ENCODE peak calls at places on chromosomes 5 and 9, in four cellular contexts. K, P, F and L are unnamed samples.

GRCh38 chr5:140828402-140828737 is 610 bp downstream of the PCDHA6 start:
- DNase-seq in P (no peak), F (no peak), K (no peak), L (no peak)

GRCh38 chr5:131209506-131210191 is 38.9 kb downstream of the LYRM7 start:
- DNase-seq in K (no peak), F (peak), P (no peak), L (no peak)

GRCh38 chr5:10768304-10768899 is 7.4 kb upstream of the DAP start:
- DNase-seq in K (no peak), P (no peak), F (no peak), L (no peak)

GRCh38 chr5:121378559-121379359 is 472.9 kb upstream of the FTMT start:
- DNase-seq in F (no peak), P (no peak), K (peak), L (no peak)

GRCh38 chr9:88179080-88179521 is 40.8 kb upstream of the SPATA31C2 start:
- DNase-seq in F (no peak), K (no peak), P (no peak), L (no peak)

GRCh38 chr5:54234304-54234938 is 76.0 kb downstream of the ARL15 start:
- DNase-seq in P (peak), F (peak), K (peak), L (peak)

GRCh38 chr5:39555788-39556187 is 131.0 kb upstream of the DAB2 start:
- DNase-seq in K (no peak), P (no peak), F (no peak), L (no peak)

GRCh38 chr9:121916008-121916407 is 177.1 kb downstream of the TTLL11 start:
- DNase-seq in K (no peak), F (no peak), P (no peak), L (no peak)

GRCh38 chr5:55860709-55861108 is 9.6 kb downstream of the IL31RA start:
- DNase-seq in K (no peak), F (no peak), P (no peak), L (no peak)

GRCh38 chr5:109740329-109740728 is 50.6 kb downstream of the MAN2A1 start:
- DNase-seq in P (peak), F (no peak), K (no peak), L (peak)

GRCh38 chr5:39928709-39929108 is 503.9 kb upstream of the DAB2 start:
- DNase-seq in P (no peak), K (no peak), F (no peak), L (no peak)

GRCh38 chr5:133527311-133527710 is 85.0 kb downstream of the FSTL4 start:
- DNase-seq in K (no peak), P (no peak), F (no peak), L (no peak)

GRCh38 chr9:35923927-35924763 is 14.9 kb downstream of the SPAAR start:
- DNase-seq in F (no peak), P (peak), K (peak), L (peak)

GRCh38 chr9:137685035-137685885 is 66.5 kb downstream of the EHMT1 start:
- DNase-seq in P (peak), K (no peak), F (no peak), L (no peak)

GRCh38 chr9:2657427-2657826 is 35.8 kb downstream of the VLDLR start:
- DNase-seq in K (no peak), P (no peak), F (no peak), L (no peak)

GRCh38 chr5:28548856-28549255 is 1510.5 kb upstream of the CDH9 start:
- DNase-seq in P (peak), F (no peak), K (no peak), L (peak)

GRCh38 chr5:170633235-170634041 is 129.6 kb downstream of the KCNIP1 start:
- DNase-seq in P (peak), K (peak), F (peak), L (peak)

GRCh38 chr5:180742727-180743126 is 2.9 kb upstream of the OR2Y1 start:
- DNase-seq in K (no peak), F (no peak), P (no peak), L (no peak)

GRCh38 chr5:167937628-167938000 is 353.8 kb upstream of the WWC1 start:
- DNase-seq in K (no peak), P (no peak), F (no peak), L (no peak)

GRCh38 chr5:108858959-108859358 is 111.3 kb downstream of the FER start:
- DNase-seq in K (no peak), F (no peak), P (peak), L (peak)

GRCh38 chr9:35237303-35237702 is 75.5 kb downstream of the UNC13B start:
- DNase-seq in K (no peak), F (no peak), P (no peak), L (no peak)

GRCh38 chr5:132204330-132204729 is 23.3 kb downstream of the P4HA2 start:
- DNase-seq in F (peak), P (no peak), K (no peak), L (no peak)

GRCh38 chr9:79489241-79490000 is 82.3 kb upstream of the TLE4 start:
- DNase-seq in F (no peak), K (peak), P (peak), L (peak)

GRCh38 chr9:123742009-123742767 is 187.7 kb downstream of the DENND1A start:
- DNase-seq in F (no peak), P (peak), K (peak), L (peak)

GRCh38 chr9:100498592-100498991 is 25.6 kb downstream of the TMEFF1 start:
- DNase-seq in P (peak), K (no peak), F (no peak), L (peak)

GRCh38 chr5:163373401-163374066 is 63.9 kb upstream of the CCNG1 start:
- DNase-seq in F (no peak), K (no peak), P (no peak), L (peak)

GRCh38 chr5:73796164-73797141 is 170.5 kb downstream of the ARHGEF28 start:
- DNase-seq in K (peak), P (peak), F (no peak), L (peak)

GRCh38 chr5:113099822-113100221 is 123.2 kb downstream of the DCP2 start:
- DNase-seq in P (no peak), K (no peak), F (no peak), L (no peak)

GRCh38 chr5:33319841-33320240 is 120.9 kb upstream of the TARS1 start:
- DNase-seq in P (peak), F (no peak), K (no peak), L (no peak)

GRCh38 chr5:378301-378891 is 56.9 kb downstream of the AHRR start:
- DNase-seq in K (no peak), F (no peak), P (peak), L (peak)

GRCh38 chr9:99327667-99328066 is 105.6 kb downstream of the SEC61B start:
- DNase-seq in P (no peak), F (no peak), K (no peak), L (no peak)

GRCh38 chr5:55868846-55869245 is 17.7 kb downstream of the IL31RA start:
- DNase-seq in K (no peak), P (peak), F (no peak), L (peak)

GRCh38 chr5:154002093-154002492 is 36.6 kb downstream of the FAM114A2 start:
- DNase-seq in K (no peak), P (peak), F (no peak), L (no peak)

GRCh38 chr5:98201006-98201620 is 572.4 kb upstream of the RGMB start:
- DNase-seq in F (no peak), K (no peak), P (no peak), L (no peak)

GRCh38 chr5:55344392-55344992 is 36.7 kb downstream of the MTREX start:
- DNase-seq in K (peak), F (no peak), P (peak), L (peak)

GRCh38 chr5:115961413-115962238 is 649 bp upstream of the LVRN start:
- DNase-seq in F (no peak), K (no peak), P (no peak), L (no peak)